ENCODE peak calls at places on chromosomes 4 and X, in five cellular contexts. L is transverse colon, H is H1, V is HepG2, T is SK-N-SH. A is an unnamed sample.

GRCh38 chrX:74426615-74427014 is 5.3 kb downstream of the SLC16A2 start:
- DNase-seq in L (no peak), H (no peak), V (no peak), T (no peak), A (no peak)

GRCh38 chrX:21383546-21383945 is 9.3 kb downstream of the CNKSR2 start:
- DNase-seq in L (no peak), H (no peak), V (no peak), T (no peak), A (no peak)

GRCh38 chr4:152780267-152780811 is 585 bp downstream of the ARFIP1 start:
- DNase-seq in L (no peak), H (no peak), V (peak; percentile 13), T (peak; percentile 30), A (no peak)

GRCh38 chr4:128653514-128654420 is 155.7 kb upstream of the JADE1 start:
- DNase-seq in L (peak; percentile 61), H (no peak), V (no peak), T (no peak), A (no peak)

GRCh38 chrX:130704053-130705038 is 198.7 kb downstream of the ENOX2 start:
- DNase-seq in L (no peak), H (no peak), V (peak; percentile 66), T (no peak), A (no peak)

GRCh38 chr4:73822389-73822788 is 14.1 kb upstream of the CXCL6 start:
- DNase-seq in L (no peak), H (no peak), V (no peak), T (no peak), A (no peak)

GRCh38 chr4:169870507-169870906 is 112.8 kb upstream of the HPF1 start:
- DNase-seq in L (no peak), H (no peak), V (no peak), T (no peak), A (no peak)

GRCh38 chr4:121726642-121727268 is 30.0 kb upstream of the ANXA5 start:
- DNase-seq in L (no peak), H (no peak), V (peak; percentile 64), T (peak; percentile 22), A (no peak)

GRCh38 chrX:134670241-134670811 is 12.1 kb upstream of the PLAC1 start:
- DNase-seq in L (no peak), H (no peak), V (peak; percentile 30), T (no peak), A (no peak)

GRCh38 chrX:31126205-31126604 is 54.4 kb upstream of the FTHL17 start:
- DNase-seq in L (no peak), H (no peak), V (no peak), T (no peak), A (no peak)

GRCh38 chr4:39658756-39659155 is 20.1 kb upstream of the SMIM14 start:
- DNase-seq in L (no peak), H (no peak), V (no peak), T (no peak), A (no peak)

GRCh38 chr4:54657556-54658313 is at the start of gene KIT:
- DNase-seq in L (peak; percentile 33), H (peak; percentile 93), V (no peak), T (peak; percentile 89), A (no peak)

GRCh38 chrX:30278365-30278764 is 30.8 kb downstream of the NR0B1 start:
- DNase-seq in L (no peak), H (no peak), V (no peak), T (no peak), A (no peak)

GRCh38 chr4:7031526-7032449 is 11.4 kb upstream of the TADA2B start:
- DNase-seq in L (no peak), H (no peak), V (no peak), T (no peak), A (no peak)

GRCh38 chr4:161252520-161253141 is 911.2 kb downstream of the FSTL5 start:
- DNase-seq in L (no peak), H (no peak), V (peak; percentile 23), T (no peak), A (no peak)

GRCh38 chr4:185134176-185134869 is 8.7 kb upstream of the SLC25A4 start:
- DNase-seq in L (no peak), H (no peak), V (peak; percentile 42), T (peak; percentile 68), A (no peak)

GRCh38 chr4:87356832-87357526 is 34.0 kb downstream of the HSD17B11 start:
- DNase-seq in L (no peak), H (no peak), V (no peak), T (no peak), A (no peak)

GRCh38 chr4:147943159-147943638 is 211.3 kb downstream of the ARHGAP10 start:
- DNase-seq in L (no peak), H (no peak), V (no peak), T (no peak), A (no peak)

GRCh38 chr4:27973056-27973455 is 1112.4 kb downstream of the STIM2 start:
- DNase-seq in L (no peak), H (no peak), V (no peak), T (no peak), A (no peak)

GRCh38 chr4:146520894-146521542 is 722 bp downstream of the SLC10A7 start:
- DNase-seq in L (peak; percentile 57), H (no peak), V (peak; percentile 71), T (peak; percentile 20), A (no peak)

GRCh38 chr4:95059630-95060029 is 301.9 kb downstream of the BMPR1B start:
- DNase-seq in L (no peak), H (no peak), V (no peak), T (peak; percentile 22), A (no peak)

GRCh38 chr4:13906727-13907126 is 279.2 kb upstream of the BOD1L1 start:
- DNase-seq in L (no peak), H (no peak), V (no peak), T (no peak), A (no peak)

GRCh38 chr4:5146248-5146647 is 95.0 kb downstream of the STK32B start:
- DNase-seq in L (no peak), H (no peak), V (no peak), T (no peak), A (peak; percentile 39)

GRCh38 chrX:120120223-120120622 is 4.5 kb upstream of the RHOXF1 start:
- DNase-seq in L (no peak), H (no peak), V (no peak), T (no peak), A (no peak)

DNA sequence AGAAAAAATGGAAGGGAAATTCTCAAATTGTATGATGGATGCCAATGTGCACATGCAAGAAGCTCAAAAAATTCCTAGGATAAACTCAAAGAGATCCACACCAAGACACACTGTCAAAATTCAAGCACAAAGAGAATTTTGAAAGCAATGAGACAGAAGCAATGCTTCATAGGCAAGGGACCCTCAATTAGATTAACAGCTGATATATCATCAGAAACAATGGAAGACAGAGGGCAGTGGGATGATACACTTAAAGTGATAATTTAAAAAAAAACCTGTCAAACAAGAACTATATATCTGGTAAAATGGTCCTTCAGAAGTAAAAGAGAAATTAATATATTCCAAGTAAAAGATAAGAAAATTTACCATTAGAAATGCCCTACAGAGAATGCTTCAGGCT is 306.3 kb upstream of the PCDH7 start:
- DNase-seq in L (no peak), H (no peak), V (no peak), T (no peak), A (no peak)
- TF ChIP-seq EP300 in L (no peak), H (no peak), V (no peak), T (no peak), A (no peak)

DNA sequence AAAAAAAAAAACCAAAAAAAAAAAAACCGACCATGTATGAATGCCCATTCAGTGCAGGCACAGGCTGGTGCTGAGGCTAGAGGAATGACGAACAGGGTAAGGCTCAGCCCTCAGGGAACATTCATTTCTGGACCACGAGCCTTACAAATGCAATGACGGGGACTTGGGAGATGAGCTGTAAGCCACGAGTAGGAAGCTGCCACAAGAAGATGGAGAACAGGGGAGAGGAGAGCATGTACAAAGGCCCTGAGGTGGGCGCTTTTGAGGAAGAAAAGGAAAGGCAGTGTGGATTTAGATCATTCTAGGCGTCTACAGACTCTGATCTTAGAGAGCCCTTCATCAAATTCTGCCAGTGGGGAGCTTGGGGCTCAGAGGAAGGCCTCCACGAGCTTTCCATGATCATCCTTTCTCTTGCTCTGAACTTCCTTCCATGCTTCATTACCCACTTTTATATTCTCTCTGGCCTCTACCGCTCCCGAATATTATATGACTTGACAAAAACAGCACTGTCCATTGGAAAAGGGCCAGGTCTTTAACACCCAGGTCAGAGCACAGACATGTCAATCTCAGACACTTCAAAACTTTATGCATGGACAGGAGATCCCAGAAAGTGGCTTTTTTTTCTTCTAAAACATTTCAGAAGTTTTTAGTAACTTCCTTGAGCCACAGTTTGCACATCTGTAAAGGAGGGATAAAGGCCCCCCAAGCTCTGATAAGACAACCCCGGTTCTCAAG is 3.3 kb upstream of the ZNF518B start:
- DNase-seq in L (no peak), H (no peak), V (no peak), T (no peak), A (no peak)
- TF ChIP-seq CTCF in L (no peak), H (no peak), V (no peak), T (no peak), A (no peak)

GRCh38 chr4:98626350-98626749 is 32.1 kb downstream of the TSPAN5 start:
- DNase-seq in L (no peak), H (no peak), V (no peak), T (no peak), A (peak; percentile 91)

GRCh38 chr4:98625399-98625798 is 33.0 kb downstream of the TSPAN5 start:
- DNase-seq in L (no peak), H (no peak), V (no peak), T (no peak), A (peak; percentile 12)

GRCh38 chr4:98625920-98626319 is 32.5 kb downstream of the TSPAN5 start:
- DNase-seq in L (no peak), H (no peak), V (no peak), T (no peak), A (peak; percentile 2)

GRCh38 chr4:98627883-98628282 is 30.5 kb downstream of the TSPAN5 start:
- DNase-seq in L (no peak), H (no peak), V (no peak), T (no peak), A (no peak)

DNA sequence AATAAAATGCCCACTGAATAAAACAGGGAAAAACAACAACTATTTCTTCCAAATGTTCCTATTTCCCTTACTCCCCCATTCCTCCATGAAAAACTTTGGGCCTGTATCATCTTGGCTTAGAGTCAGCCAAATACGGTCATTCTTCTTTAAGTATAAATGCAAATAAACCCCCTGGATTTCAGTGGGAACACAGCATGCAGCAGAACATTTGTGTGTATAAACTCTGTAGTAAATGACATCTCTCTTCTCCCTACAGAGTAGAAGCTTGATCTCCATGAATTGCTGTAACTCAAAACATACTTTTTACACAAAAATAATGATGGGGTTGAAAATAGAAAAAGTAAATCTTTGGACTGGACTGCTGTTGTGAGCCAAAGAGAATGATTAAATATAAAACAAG is 30.9 kb downstream of the TSPAN5 start:
- DNase-seq in L (no peak), H (no peak), V (no peak), T (no peak), A (no peak)
- H3K4me1 ChIP-seq in L (no peaks in the 10 kb centered on the region), H (peaks cover 14% of the 10 kb centered on the region), V (peaks cover 7% of the 10 kb centered on the region), T (peaks cover 50% of the 10 kb centered on the region), A (peaks cover 6% of the 10 kb centered on the region)

GRCh38 chrX:118218079-118218478 is 101.5 kb upstream of the KLHL13 start:
- DNase-seq in L (no peak), H (no peak), V (no peak), T (no peak), A (no peak)

GRCh38 chrX:118215346-118215745 is 98.7 kb upstream of the KLHL13 start:
- DNase-seq in L (no peak), H (no peak), V (no peak), T (no peak), A (no peak)

GRCh38 chrX:118218940-118219339 is 102.3 kb upstream of the KLHL13 start:
- DNase-seq in L (no peak), H (no peak), V (no peak), T (no peak), A (no peak)

GRCh38 chrX:118216488-118216887 is 99.9 kb upstream of the KLHL13 start:
- DNase-seq in L (peak; percentile 62), H (no peak), V (no peak), T (no peak), A (no peak)

GRCh38 chrX:118216086-118216485 is 99.5 kb upstream of the KLHL13 start:
- DNase-seq in L (no peak), H (no peak), V (no peak), T (no peak), A (no peak)
- TF ChIP-seq EP300 in L (no peak), H (no peak), V (no peak), T (no peak), A (no peak)

A was measured in esophagus muscularis mucosa.